ENCODE peak calls at places on chromosomes 1 and 21, in eight cellular contexts. S, U, T, C, W, K, D and B are unnamed samples. For H3K4me1, the result is how much of the 10 kb centered on the place peaks cover.

GRCh38 chr1:113903496-113904291 is 905 bp downstream of the AP4B1 start:
- DNase-seq in S (no peak), U (no peak), T (peak), C (no peak), W (no peak), K (no peak), D (no peak), B (no peak)

GRCh38 chr21:16280731-16281130 is 550.9 kb downstream of the USP25 start:
- DNase-seq in S (no peak), U (no peak), T (no peak), C (no peak), W (no peak), K (no peak), D (no peak), B (no peak)

GRCh38 chr1:229191066-229191674 is 79.7 kb upstream of the RAB4A start:
- DNase-seq in S (peak), U (no peak), T (no peak), C (no peak), W (no peak), K (no peak), D (no peak), B (no peak)

GRCh38 chr1:201708085-201708512 is 120.9 kb upstream of the IPO9 start:
- DNase-seq in S (peak), U (no peak), T (no peak), C (no peak), W (peak), K (no peak), D (no peak), B (no peak)

GRCh38 chr1:243407284-243408018 is 151.6 kb downstream of the SDCCAG8 start:
- DNase-seq in S (no peak), U (no peak), T (no peak), C (no peak), W (no peak), K (no peak), D (no peak), B (no peak)

GRCh38 chr1:207579436-207579799 is 65.5 kb upstream of the CR1L start:
- DNase-seq in S (peak), U (peak), T (peak), C (no peak), W (no peak), K (peak), D (no peak), B (peak)

GRCh38 chr1:157194739-157195520 is 56.7 kb upstream of the ETV3 start:
- DNase-seq in S (no peak), U (no peak), T (peak), C (no peak), W (no peak), K (no peak), D (no peak), B (no peak)

GRCh38 chr1:3352084-3352951 is 102.1 kb upstream of the ARHGEF16 start:
- DNase-seq in S (no peak), U (no peak), T (no peak), C (no peak), W (peak), K (peak), D (no peak), B (peak)

DNA sequence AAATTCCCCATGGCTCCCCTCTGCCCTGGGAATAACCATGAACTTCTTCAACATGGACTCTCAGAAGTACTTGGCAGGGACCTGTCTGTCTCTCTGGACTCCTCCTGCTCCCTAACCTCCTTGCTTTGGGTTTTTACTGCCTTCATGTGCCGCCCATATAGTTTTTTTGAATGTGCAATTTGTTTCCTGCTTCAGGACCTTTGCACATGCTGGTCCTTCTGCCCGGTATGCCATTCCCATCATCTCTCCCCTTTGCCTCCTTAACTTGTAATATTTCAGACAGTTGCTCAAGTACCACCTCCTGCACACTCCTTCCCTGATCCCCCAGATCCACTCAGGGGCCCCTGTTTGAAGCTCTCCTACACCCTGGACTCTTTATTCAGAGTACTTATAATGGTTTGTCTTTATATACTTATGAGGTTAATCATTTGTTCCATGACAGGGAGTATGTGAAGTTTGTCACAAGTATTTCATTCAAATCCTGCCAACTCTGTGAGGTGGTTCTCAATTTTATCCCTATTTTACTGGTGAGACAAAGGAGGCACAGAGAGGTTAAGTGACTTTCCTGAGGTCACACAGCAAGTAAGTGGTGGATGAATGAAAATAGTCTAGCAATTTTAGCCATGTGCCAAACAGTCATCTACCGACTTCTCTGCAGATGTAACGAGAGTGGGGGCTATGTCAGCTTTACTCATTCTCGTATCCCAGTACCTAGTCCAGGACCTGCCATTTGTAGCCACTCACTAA is 180.7 kb downstream of the TRABD2B start:
- DNase-seq in S (no peak), U (no peak), T (no peak), C (no peak), W (no peak), K (no peak), D (no peak), B (no peak)
- H3K27ac ChIP-seq in S (no peak), U (no peak), T (no peak), C (no peak), W (no peak), K (no peak), D (no peak), B (no peak)

DNA sequence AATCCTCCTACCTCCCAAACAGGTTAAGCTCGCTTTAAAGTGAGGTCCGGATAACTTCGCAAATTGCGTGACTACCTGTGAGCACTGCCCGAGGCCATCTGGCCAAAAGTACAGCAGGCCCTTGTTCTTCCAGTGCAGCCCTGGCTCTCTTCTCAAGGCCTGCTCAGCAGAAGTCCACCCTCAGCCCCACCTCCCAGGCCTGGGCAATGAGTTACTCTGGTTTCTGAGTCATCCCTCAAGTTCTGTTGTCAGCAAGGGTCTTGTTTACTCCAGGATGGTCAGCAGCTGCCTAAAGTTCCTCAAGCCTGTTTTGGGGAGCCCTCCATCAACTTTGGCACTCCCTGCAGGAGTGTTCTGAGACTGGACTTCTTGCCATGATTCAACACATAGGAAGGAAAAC is 101.7 kb downstream of the BCAR3 start:
- DNase-seq in S (peak), U (no peak), T (no peak), C (no peak), W (no peak), K (no peak), D (peak), B (peak)
- H3K4me1 ChIP-seq in S (half or more), U (under half), T (under half), C (under half), W (under half), K (under half), D (half or more), B (under half)

DNA sequence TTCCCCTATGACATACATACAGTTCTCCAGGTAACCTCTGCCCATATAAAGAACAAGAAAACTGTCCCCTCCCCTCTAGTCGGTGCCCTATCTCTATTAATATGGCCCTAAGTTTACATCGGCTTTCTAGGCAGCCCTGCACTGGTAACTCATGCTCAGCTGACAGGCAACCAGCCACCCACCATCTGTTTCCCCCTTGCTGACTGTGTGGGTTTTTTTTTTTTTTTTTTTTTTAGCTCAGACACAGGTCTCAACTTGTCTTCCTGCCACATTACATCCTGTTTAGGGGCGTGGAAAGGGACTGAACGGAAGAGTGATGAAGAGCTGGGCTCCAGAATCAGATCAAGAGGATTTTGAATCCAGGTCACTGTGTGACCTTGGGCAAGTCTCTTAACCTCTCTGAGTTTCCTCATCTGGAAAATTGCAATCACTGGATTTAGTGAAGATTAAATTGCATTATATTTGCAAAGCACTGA is 14.0 kb downstream of the LAPTM5 start:
- DNase-seq in S (no peak), U (no peak), T (no peak), C (no peak), W (no peak), K (no peak), D (no peak), B (no peak)
- H3K27ac ChIP-seq in S (no peak), U (no peak), T (no peak), C (no peak), W (no peak), K (no peak), D (no peak), B (peak)

DNA sequence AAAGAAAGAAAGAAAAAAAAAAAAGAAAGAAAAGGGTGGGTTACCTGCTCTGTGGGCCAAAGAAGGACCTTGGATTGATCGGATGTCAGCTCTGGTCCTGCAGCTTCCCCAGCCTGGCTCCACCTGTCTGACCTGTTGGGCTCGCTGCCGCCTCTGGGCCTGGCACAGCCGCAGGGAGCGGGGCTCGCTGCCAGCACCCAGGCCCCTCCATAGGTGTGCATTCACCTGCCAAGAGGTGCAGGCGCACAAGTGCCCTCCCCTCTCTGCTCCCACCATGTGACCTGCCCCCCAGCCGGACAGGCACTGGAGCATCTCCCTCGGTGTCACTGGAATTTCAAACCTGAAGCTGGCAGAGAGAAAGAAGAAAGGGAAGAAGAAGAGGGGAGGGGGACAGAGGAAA is 33.1 kb upstream of the GPR157 start:
- DNase-seq in S (no peak), U (no peak), T (no peak), C (no peak), W (no peak), K (no peak), D (no peak), B (no peak)
- H3K4me1 ChIP-seq in S (half or more), U (under half), T (under half), C (under half), W (under half), K (under half), D (under half), B (under half)

GRCh38 chr1:179058343-179059184 is 23.3 kb upstream of the TOR3A start:
- DNase-seq in S (no peak), U (no peak), T (no peak), C (no peak), W (no peak), K (no peak), D (no peak), B (no peak)

GRCh38 chr1:179052776-179053175 is 27.1 kb downstream of the FAM20B start:
- DNase-seq in S (no peak), U (no peak), T (no peak), C (no peak), W (no peak), K (no peak), D (no peak), B (no peak)

GRCh38 chr1:179055930-179056329 is 25.9 kb upstream of the TOR3A start:
- DNase-seq in S (no peak), U (no peak), T (no peak), C (no peak), W (no peak), K (no peak), D (no peak), B (no peak)

GRCh38 chr1:179048339-179049124 is 22.8 kb downstream of the FAM20B start:
- DNase-seq in S (no peak), U (no peak), T (no peak), C (no peak), W (no peak), K (no peak), D (no peak), B (no peak)

GRCh38 chr1:179053486-179053885 is 27.8 kb downstream of the FAM20B start:
- DNase-seq in S (no peak), U (no peak), T (no peak), C (no peak), W (no peak), K (no peak), D (no peak), B (no peak)
- H3K27ac ChIP-seq in S (no peak), U (no peak), T (no peak), C (no peak), W (no peak), K (no peak), D (no peak), B (no peak)

DNA sequence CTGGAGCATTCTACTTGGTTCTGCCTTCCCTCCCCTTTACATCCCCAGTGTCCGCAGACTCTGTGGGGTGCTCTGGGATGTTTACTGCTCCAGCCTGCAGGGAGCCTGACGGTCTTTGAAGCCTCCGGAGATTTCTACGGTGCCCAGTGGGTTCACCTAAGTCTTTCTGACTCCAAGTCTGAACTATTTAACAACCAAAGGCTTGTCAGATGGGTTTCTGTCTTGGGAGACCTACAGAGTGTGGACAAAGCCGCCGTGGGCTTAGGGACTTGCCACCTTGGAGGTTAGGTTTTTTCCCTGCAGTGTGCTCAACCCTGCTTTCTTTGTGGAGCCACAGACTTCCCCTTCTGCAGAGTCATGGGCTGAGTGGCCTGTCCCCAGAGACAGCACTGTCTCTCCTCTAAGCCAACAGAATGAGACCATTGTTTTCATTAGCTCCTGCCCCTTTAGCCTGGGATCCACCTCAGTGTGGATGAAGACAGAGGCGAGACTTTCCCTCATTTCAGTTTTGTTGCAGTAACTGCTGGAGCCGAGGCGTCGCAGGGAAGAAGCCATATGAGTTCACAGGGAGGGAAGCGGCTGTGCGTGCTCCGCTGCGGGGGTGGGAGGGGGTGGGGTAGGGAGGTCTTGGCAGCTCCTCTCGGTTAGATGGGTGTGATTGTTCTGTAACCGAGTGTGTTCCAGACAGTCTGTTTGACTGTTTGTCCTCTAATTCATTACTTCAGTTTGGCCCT is 120.7 kb downstream of the CNIH3 start:
- DNase-seq in S (no peak), U (no peak), T (no peak), C (peak), W (no peak), K (no peak), D (no peak), B (no peak)
- H3K4me1 ChIP-seq in S (under half), U (under half), T (under half), C (half or more), W (under half), K (under half), D (under half), B (under half)

GRCh38 chr1:160741597-160742348 is 2.7 kb downstream of the SLAMF7 start:
- DNase-seq in S (no peak), U (no peak), T (no peak), C (no peak), W (no peak), K (peak), D (no peak), B (no peak)
- H3K27ac ChIP-seq in S (no peak), U (no peak), T (no peak), C (no peak), W (no peak), K (no peak), D (no peak), B (peak)

GRCh38 chr1:221719987-221720386 is 21.9 kb downstream of the DUSP10 start:
- DNase-seq in S (no peak), U (no peak), T (no peak), C (no peak), W (no peak), K (no peak), D (no peak), B (no peak)

GRCh38 chr1:221718391-221719277 is 23.3 kb downstream of the DUSP10 start:
- DNase-seq in S (peak), U (no peak), T (no peak), C (no peak), W (no peak), K (peak), D (no peak), B (no peak)

GRCh38 chr1:221719278-221719597 is 22.7 kb downstream of the DUSP10 start:
- DNase-seq in S (no peak), U (no peak), T (no peak), C (no peak), W (no peak), K (no peak), D (no peak), B (no peak)

GRCh38 chr1:221722254-221723017 is 19.5 kb downstream of the DUSP10 start:
- DNase-seq in S (no peak), U (no peak), T (no peak), C (no peak), W (no peak), K (no peak), D (no peak), B (no peak)

DNA sequence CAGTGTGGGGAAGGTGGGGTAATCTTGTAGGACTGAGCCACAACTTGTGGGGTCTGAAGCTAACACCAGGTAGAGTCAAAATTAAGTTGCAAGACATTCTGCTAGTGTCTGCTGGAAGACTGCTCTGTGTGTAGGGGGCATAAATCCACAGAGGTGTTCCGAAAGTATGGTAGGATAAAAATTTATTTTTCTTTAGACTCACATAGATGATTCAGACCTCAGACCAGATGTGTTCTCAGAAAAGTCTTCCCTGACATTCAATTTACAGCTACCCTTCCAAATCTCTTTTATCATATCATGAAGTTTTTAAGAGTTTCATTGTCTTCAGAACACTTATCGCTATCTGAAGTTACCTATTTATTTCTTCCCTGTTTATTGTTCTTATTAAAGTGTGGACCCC is 21.3 kb downstream of the DUSP10 start:
- DNase-seq in S (no peak), U (no peak), T (no peak), C (no peak), W (no peak), K (no peak), D (no peak), B (no peak)
- H3K4me1 ChIP-seq in S (half or more), U (under half), T (under half), C (under half), W (under half), K (under half), D (half or more), B (under half)